ENCODE peak calls at places on chromosomes 4 and X, in ten cellular contexts. N is AG08396; U is stimulated activated CD4-positive, alpha-beta T cell treated with anti-CD3 and anti-CD28 coated beads, Interleukin-4, amount 100 ng/mL, for 24 hours; R is activated naive CD8-positive, alpha-beta T cell treated with anti-CD3 and anti-CD28 coated beads, Interleukin-2, amount 10 ng/mL, durations not matched to agents 7 days and 5 days; A is activated CD4-positive, alpha-beta memory T cell treated with anti-CD3 and anti-CD28 coated beads, Interleukin-2, amount 10 ng/mL, durations not matched to agents 7 days and 5 days; E is left ventricle myocardium superior; C is omental fat pad; H is H9; Q is astrocyte of the hippocampus; J is activated CD4-positive, alpha-beta T cell treated with anti-CD3 and anti-CD28 coated beads for 4 hours. T is an unnamed sample.

GRCh38 chrX:56729152-56729557 is at the start of gene NBDY:
- DNase-seq in N (peak), J (peak), R (peak), U (peak), C (peak), H (peak), E (peak), Q (peak), A (peak), T (peak)

GRCh38 chr4:119227690-119228089 is 15.2 kb downstream of the USP53 start:
- DNase-seq in H (no peak), U (no peak), C (no peak), J (no peak), Q (no peak), E (no peak), A (no peak), R (no peak), N (no peak), T (no peak)

GRCh38 chr4:38547052-38547451 is 116.9 kb upstream of the KLF3 start:
- DNase-seq in J (no peak), N (no peak), C (no peak), H (no peak), E (no peak), R (no peak), Q (no peak), A (no peak), U (no peak), T (no peak)

GRCh38 chrX:72308566-72309296 is 3.0 kb upstream of the CITED1 start:
- DNase-seq in C (peak), R (peak), U (peak), A (no peak), E (peak), Q (peak), N (peak), J (no peak), H (peak), T (peak)

GRCh38 chr4:24794916-24795665 is at the start of gene SOD3:
- DNase-seq in C (no peak), A (no peak), U (no peak), E (peak), Q (peak), H (peak), N (peak), J (no peak), R (no peak), T (no peak)

GRCh38 chr4:7423391-7423790 is 11.3 kb downstream of the PSAPL1 start:
- DNase-seq in A (no peak), E (no peak), C (no peak), R (no peak), J (no peak), U (no peak), H (peak), Q (no peak), N (no peak), T (peak)

GRCh38 chrX:103918050-103918449 is 44.4 kb upstream of the TMSB15B start:
- DNase-seq in R (peak), C (no peak), Q (peak), H (peak), A (peak), J (peak), E (peak), U (peak), N (peak), T (peak)

GRCh38 chr4:174375422-174375821 is 91.7 kb downstream of the CEP44 start:
- DNase-seq in C (no peak), Q (no peak), J (no peak), H (no peak), U (no peak), E (no peak), N (no peak), A (no peak), R (no peak), T (no peak)

GRCh38 chr4:181289203-181289602 is 954.0 kb upstream of the TENM3 start:
- DNase-seq in E (no peak), N (no peak), H (no peak), R (no peak), Q (no peak), U (no peak), A (no peak), J (no peak), C (no peak), T (no peak)